ENCODE peak calls at places on chromosome 20, in ten cellular contexts. E is left ventricle myocardium inferior, L is WERI-Rb-1, U is pancreas, O is psoas muscle, Z is kidney, Y is heart right ventricle, H is neural progenitor cell, X is adrenal gland, T is Peyer's patch. G is an unnamed sample. For H3K9me3, the result is how much of the 10 kb centered on the place peaks cover.

GRCh38 chr20:25604611-25605010 is 19.2 kb downstream of the NANP start:
- DNase-seq in E (no peak), L (no peak), U (peak), O (no peak), Z (no peak), Y (no peak), H (no peak), X (no peak), T (no peak), G (no peak)

GRCh38 chr20:25992146-25992545 is 295.5 kb upstream of the ZNF337 start:
- DNase-seq in E (no peak), L (peak), U (no peak), O (no peak), Z (no peak), Y (no peak), H (peak), X (no peak), T (no peak), G (no peak)

GRCh38 chr20:3616250-3616649 is 46.9 kb downstream of the GFRA4 start:
- DNase-seq in E (peak), L (no peak), U (no peak), O (no peak), Z (no peak), Y (peak), H (peak), X (no peak), T (no peak), G (no peak)

GRCh38 chr20:22826306-22827230 is 208.5 kb upstream of the SSTR4 start:
- DNase-seq in E (no peak), L (no peak), U (no peak), O (no peak), Z (no peak), Y (no peak), H (no peak), X (no peak), T (no peak), G (no peak)

GRCh38 chr20:14937021-14937420 is 599.6 kb upstream of the FLRT3 start:
- DNase-seq in E (no peak), L (no peak), U (no peak), O (no peak), Z (no peak), Y (no peak), H (no peak), X (no peak), T (no peak), G (no peak)

GRCh38 chr20:61271273-61272221 is 19.5 kb downstream of the CDH4 start:
- DNase-seq in E (no peak), L (no peak), U (no peak), O (no peak), Z (no peak), Y (no peak), H (peak), X (no peak), T (no peak), G (no peak)

GRCh38 chr20:8812818-8813217 is 256.1 kb upstream of the PLCB4 start:
- DNase-seq in E (peak), L (no peak), U (no peak), O (no peak), Z (peak), Y (peak), H (no peak), X (peak), T (no peak), G (no peak)

GRCh38 chr20:60168963-60169362 is 210.7 kb downstream of the CDH26 start:
- DNase-seq in E (no peak), L (no peak), U (no peak), O (no peak), Z (no peak), Y (no peak), H (no peak), X (no peak), T (no peak), G (no peak)

GRCh38 chr20:41172296-41173140 is 35.2 kb downstream of the PLCG1 start:
- DNase-seq in E (no peak), L (peak), U (peak), O (no peak), Z (peak), Y (no peak), H (no peak), X (peak), T (peak), G (no peak)

GRCh38 chr20:52500150-52500549 is 308.6 kb upstream of the ZFP64 start:
- DNase-seq in E (no peak), L (no peak), U (no peak), O (no peak), Z (no peak), Y (no peak), H (peak), X (no peak), T (no peak), G (no peak)

GRCh38 chr20:51193066-51193772 is 170.3 kb upstream of the KCNG1 start:
- DNase-seq in E (no peak), L (no peak), U (no peak), O (no peak), Z (no peak), Y (no peak), H (no peak), X (no peak), T (no peak), G (no peak)

GRCh38 chr20:48822879-48823385 is 4.9 kb downstream of the PREX1 start:
- DNase-seq in E (no peak), L (no peak), U (no peak), O (no peak), Z (no peak), Y (no peak), H (no peak), X (no peak), T (no peak), G (no peak)

GRCh38 chr20:34916774-34917354 is 38.7 kb downstream of the GSS start:
- DNase-seq in E (no peak), L (no peak), U (no peak), O (no peak), Z (no peak), Y (no peak), H (no peak), X (no peak), T (peak), G (no peak)
- H3K9me3 ChIP-seq in E (under half), L (under half), U (under half), O (under half), Z (under half), Y (under half), H (under half), X (under half), T (under half), G (under half)

GRCh38 chr20:57671662-57672061 is 38.2 kb downstream of the PMEPA1 start:
- DNase-seq in E (no peak), L (no peak), U (no peak), O (no peak), Z (no peak), Y (no peak), H (no peak), X (no peak), T (no peak), G (no peak)
- TF ChIP-seq CTCF in E (no peak), L (no peak), U (no peak), O (no peak), Z (no peak), Y (no peak), H (no peak), X (no peak), T (no peak), G (peak)

DNA sequence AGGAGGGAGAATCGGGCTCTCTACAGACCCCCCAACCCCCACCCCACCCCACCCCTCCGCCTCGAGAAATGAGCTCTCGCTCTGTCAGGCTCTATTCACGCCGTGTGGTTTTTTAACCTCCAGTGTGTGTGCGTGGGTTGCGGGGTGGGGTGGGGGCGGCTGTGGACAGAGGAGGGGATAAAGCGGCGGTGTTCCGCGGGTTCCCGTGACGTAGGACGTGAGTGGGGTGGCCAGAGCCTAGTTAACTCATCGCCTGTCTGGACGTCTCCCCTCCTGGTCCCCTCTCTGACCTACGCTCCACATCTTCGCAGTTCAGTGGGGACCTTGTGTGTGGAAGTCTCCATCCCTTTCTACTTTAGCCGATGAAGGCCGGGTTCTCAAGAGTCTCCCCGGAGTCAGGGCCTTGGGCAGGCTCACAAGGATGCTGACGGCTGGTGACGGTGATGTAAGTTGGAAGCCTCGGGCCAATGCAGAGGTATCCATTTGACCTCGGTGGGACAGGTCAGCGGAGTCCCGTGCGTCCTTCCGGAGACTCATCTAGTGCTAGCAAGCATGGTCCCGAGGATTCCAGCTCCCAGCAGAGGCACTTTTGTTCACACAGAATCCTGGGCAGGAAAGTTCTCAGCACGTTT is 1507.1 kb upstream of the DEFB115 start:
- DNase-seq in E (no peak), L (no peak), U (no peak), O (no peak), Z (peak), Y (no peak), H (no peak), X (no peak), T (no peak), G (no peak)
- H3K9me3 ChIP-seq in E (under half), L (under half), U (under half), O (under half), Z (under half), Y (under half), H (under half), X (under half), T (under half), G (under half)

GRCh38 chr20:63657937-63658748 is at the start of gene RTEL1:
- DNase-seq in E (peak), L (peak), U (peak), O (peak), Z (peak), Y (peak), H (peak), X (peak), T (peak), G (peak)

GRCh38 chr20:63657260-63657936 is 714 bp upstream of the RTEL1 start:
- DNase-seq in E (no peak), L (no peak), U (no peak), O (no peak), Z (peak), Y (no peak), H (no peak), X (no peak), T (no peak), G (no peak)

GRCh38 chr20:63658749-63659187 is 656 bp downstream of the RTEL1 start:
- DNase-seq in E (peak), L (no peak), U (no peak), O (no peak), Z (no peak), Y (no peak), H (no peak), X (peak), T (no peak), G (no peak)

GRCh38 chr20:63655249-63655648 is 2.0 kb upstream of the STMN3 start:
- DNase-seq in E (no peak), L (no peak), U (no peak), O (no peak), Z (no peak), Y (no peak), H (no peak), X (no peak), T (no peak), G (no peak)

GRCh38 chr20:63656451-63656850 is 1.7 kb upstream of the RTEL1 start:
- DNase-seq in E (no peak), L (no peak), U (no peak), O (no peak), Z (no peak), Y (no peak), H (no peak), X (no peak), T (no peak), G (no peak)
- TF ChIP-seq CTCF in E (no peak), L (no peak), U (no peak), O (no peak), Z (no peak), Y (no peak), H (no peak), X (no peak), T (no peak), G (no peak)

DNA sequence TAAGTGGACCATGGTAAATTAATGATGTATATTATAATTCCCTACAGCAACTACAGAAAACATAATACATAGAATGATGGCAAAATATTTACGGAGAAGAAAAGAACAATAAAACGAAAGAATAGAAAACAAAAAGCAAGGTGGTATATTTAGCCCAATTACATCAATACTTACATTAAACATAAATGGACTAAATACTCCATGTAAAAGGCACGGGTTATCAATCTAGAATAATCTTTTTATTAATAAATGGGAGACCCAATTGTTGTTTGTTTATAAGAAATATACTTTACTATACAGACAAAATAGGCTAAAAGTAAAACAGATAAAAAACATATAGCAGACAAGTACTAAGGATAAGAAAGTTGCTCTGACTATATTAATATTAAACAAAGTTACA is 137.2 kb downstream of the TASP1 start:
- DNase-seq in E (no peak), L (no peak), U (no peak), O (no peak), Z (no peak), Y (no peak), H (no peak), X (no peak), T (no peak), G (no peak)
- H3K9me3 ChIP-seq in E (half or more), L (under half), U (under half), O (under half), Z (under half), Y (half or more), H (under half), X (under half), T (under half), G (under half)

G was measured in BE2C.